ENCODE peak calls at places on chromosomes 4 and X, in four cellular contexts. Y is naive thymus-derived CD8-positive, alpha-beta T cell; C is kidney tubule cell; O is LoVo. Q is an unnamed sample.

GRCh38 chr4:16450724-16451123 is 224.5 kb upstream of the TAPT1 start:
- DNase-seq in O (no peak), Y (no peak), C (no peak), Q (no peak)

GRCh38 chr4:6501171-6501570 is 28.8 kb upstream of the PPP2R2C start:
- DNase-seq in O (no peak), C (no peak), Y (no peak), Q (no peak)

GRCh38 chr4:6901669-6902317 is 7.8 kb upstream of the TBC1D14 start:
- DNase-seq in Y (no peak), O (no peak), C (no peak), Q (no peak)

GRCh38 chr4:173014113-173014558 is 154.5 kb upstream of the GALNT7 start:
- DNase-seq in O (no peak), Y (no peak), C (peak; percentile 82), Q (no peak)

GRCh38 chr4:129014566-129015509 is 78.5 kb downstream of the SCLT1 start:
- DNase-seq in C (peak; percentile 65), O (no peak), Y (no peak), Q (no peak)

GRCh38 chrX:51571821-51572220 is 46.9 kb downstream of the CENPVL3 start:
- DNase-seq in Y (no peak), C (no peak), O (no peak), Q (no peak)

GRCh38 chr4:142091691-142092182 is 455.4 kb downstream of the IL15 start:
- DNase-seq in Y (no peak), O (no peak), C (peak; percentile 99), Q (no peak)

GRCh38 chr4:8782135-8782534 is 89.5 kb downstream of the HMX1 start:
- DNase-seq in O (no peak), Y (no peak), C (no peak), Q (no peak)

GRCh38 chr4:181502611-181503010 is 740.6 kb upstream of the TENM3 start:
- DNase-seq in C (no peak), O (no peak), Y (no peak), Q (no peak)

GRCh38 chr4:159390648-159391047 is 287.8 kb downstream of the RAPGEF2 start:
- DNase-seq in O (peak; percentile 90), C (peak; percentile 98), Y (no peak), Q (peak; percentile 48)

GRCh38 chrX:20252392-20253231 is 14.1 kb downstream of the RPS6KA3 start:
- DNase-seq in Y (peak; percentile 79), O (peak; percentile 37), C (peak; percentile 64), Q (peak; percentile 35)

GRCh38 chr4:23822181-23822580 is 67.7 kb downstream of the PPARGC1A start:
- DNase-seq in Y (no peak), C (peak; percentile 46), O (no peak), Q (no peak)

GRCh38 chrX:16671005-16671404 is 21.0 kb downstream of the S100G start:
- DNase-seq in C (peak; percentile 48), Y (no peak), O (no peak), Q (peak; percentile 5)

GRCh38 chr4:126582737-126583136 is 1050.0 kb upstream of the INTU start:
- DNase-seq in C (no peak), O (no peak), Y (no peak), Q (no peak)

GRCh38 chr4:164204434-164204833 is 549.5 kb upstream of the SMIM31 start:
- DNase-seq in O (peak; percentile 41), Y (no peak), C (peak; percentile 98), Q (peak; percentile 1)

GRCh38 chrX:124573458-124573857 is 227.1 kb downstream of the SH2D1A start:
- DNase-seq in O (no peak), Y (no peak), C (peak; percentile 46), Q (no peak)

GRCh38 chr4:120921456-120922389 is 803 bp downstream of the PRDM5 start:
- DNase-seq in O (peak; percentile 56), C (peak; percentile 79), Y (peak; percentile 65), Q (no peak)

GRCh38 chr4:74805601-74806000 is 11.3 kb upstream of the BTC start:
- DNase-seq in Y (no peak), C (peak; percentile 82), O (no peak), Q (peak; percentile 45)

GRCh38 chr4:38004062-38004461 is 43.9 kb downstream of the PTTG2 start:
- DNase-seq in O (no peak), C (peak; percentile 54), Y (no peak), Q (no peak)

GRCh38 chrX:151081016-151081415 is 95.4 kb upstream of the GPR50 start:
- DNase-seq in O (no peak), Y (no peak), C (no peak), Q (no peak)